ENCODE peak calls at places on chromosomes 16 and 17, in six cellular contexts. L, C, F, Z, I and G are unnamed samples.

GRCh38 chr17:71922439-71922838 is 198.4 kb upstream of the SOX9 start:
- DNase-seq in L (no peak), C (peak; percentile 43), F (peak; percentile 81), Z (no peak), I (no peak), G (no peak)

GRCh38 chr16:2852731-2853507 is 5.1 kb downstream of the PRSS22 start:
- DNase-seq in L (peak; percentile 38), C (peak; percentile 57), F (no peak), Z (no peak), I (no peak), G (no peak)

GRCh38 chr16:73885319-73885718 is 411.3 kb upstream of the PSMD7 start:
- DNase-seq in L (no peak), C (no peak), F (no peak), Z (no peak), I (no peak), G (no peak)

GRCh38 chr16:12208341-12209035 is 232.0 kb downstream of the SNX29 start:
- DNase-seq in L (no peak), C (no peak), F (peak; percentile 43), Z (no peak), I (no peak), G (no peak)

GRCh38 chr17:69607162-69607834 is 192.8 kb downstream of the MAP2K6 start:
- DNase-seq in L (peak; percentile 86), C (no peak), F (peak; percentile 87), Z (peak; percentile 76), I (peak; percentile 66), G (peak; percentile 39)

GRCh38 chr17:79592641-79593040 is 18.2 kb downstream of the RBFOX3 start:
- DNase-seq in L (no peak), C (no peak), F (no peak), Z (no peak), I (no peak), G (no peak)

GRCh38 chr17:6427284-6427781 is 7.6 kb downstream of the AIPL1 start:
- DNase-seq in L (no peak), C (peak; percentile 82), F (peak; percentile 64), Z (no peak), I (no peak), G (no peak)

GRCh38 chr16:75320435-75320834 is 69.0 kb upstream of the BCAR1 start:
- DNase-seq in L (no peak), C (no peak), F (peak; percentile 46), Z (no peak), I (no peak), G (peak; percentile 72)

GRCh38 chr17:40458001-40458791 is 14.9 kb downstream of the IGFBP4 start:
- DNase-seq in L (no peak), C (peak; percentile 97), F (peak; percentile 94), Z (no peak), I (no peak), G (no peak)

GRCh38 chr16:18958621-18959578 is 24.8 kb upstream of the TMC7 start:
- DNase-seq in L (no peak), C (peak; percentile 58), F (peak; percentile 30), Z (no peak), I (no peak), G (no peak)

GRCh38 chr17:29954405-29954804 is 13.0 kb downstream of the EFCAB5 start:
- DNase-seq in L (no peak), C (no peak), F (no peak), Z (no peak), I (no peak), G (no peak)

GRCh38 chr17:58272367-58273280 is 8.1 kb downstream of the MPO start:
- DNase-seq in L (no peak), C (peak; percentile 81), F (no peak), Z (no peak), I (no peak), G (no peak)

GRCh38 chr17:3935140-3935542 is 18.9 kb upstream of the P2RX1 start:
- DNase-seq in L (peak; percentile 79), C (peak; percentile 94), F (peak; percentile 32), Z (peak; percentile 77), I (peak; percentile 77), G (no peak)

GRCh38 chr17:77365584-77366186 is 224.9 kb downstream of the SEC14L1 start:
- DNase-seq in L (peak; percentile 94), C (peak; percentile 92), F (peak; percentile 93), Z (peak; percentile 67), I (peak; percentile 64), G (peak; percentile 77)

GRCh38 chr16:27242868-27243590 is 25.5 kb downstream of the NSMCE1 start:
- DNase-seq in L (peak; percentile 56), C (peak; percentile 87), F (peak; percentile 87), Z (no peak), I (peak; percentile 49), G (no peak)

GRCh38 chr16:14303654-14304394 is 232.7 kb downstream of the MRTFB start:
- DNase-seq in L (peak; percentile 73), C (peak; percentile 92), F (peak; percentile 56), Z (no peak), I (no peak), G (no peak)

GRCh38 chr17:82658796-82659452 is 10.7 kb upstream of the WDR45B start:
- DNase-seq in L (peak; percentile 38), C (peak; percentile 22), F (no peak), Z (no peak), I (no peak), G (no peak)

GRCh38 chr17:47704116-47704515 is 10.2 kb downstream of the TBKBP1 start:
- DNase-seq in L (no peak), C (peak; percentile 62), F (no peak), Z (no peak), I (no peak), G (no peak)

GRCh38 chr17:70144260-70144846 is 25.0 kb upstream of the KCNJ2 start:
- DNase-seq in L (no peak), C (no peak), F (peak; percentile 56), Z (no peak), I (no peak), G (no peak)

GRCh38 chr17:45353047-45353446 is 36.2 kb upstream of the MAP3K14 start:
- DNase-seq in L (no peak), C (no peak), F (no peak), Z (no peak), I (no peak), G (no peak)

GRCh38 chr16:69350536-69351133 is 951 bp downstream of the TMED6 start:
- DNase-seq in L (no peak), C (no peak), F (no peak), Z (no peak), I (no peak), G (no peak)

GRCh38 chr17:57819867-57820266 is 30.0 kb downstream of the MRPS23 start:
- DNase-seq in L (no peak), C (no peak), F (no peak), Z (no peak), I (no peak), G (no peak)

GRCh38 chr17:32265192-32265895 is at the start of gene RHBDL3:
- DNase-seq in L (no peak), C (peak; percentile 88), F (peak; percentile 39), Z (peak; percentile 50), I (no peak), G (no peak)

GRCh38 chr16:53744449-53744848 is 40.5 kb downstream of the FTO start:
- DNase-seq in L (no peak), C (no peak), F (no peak), Z (no peak), I (no peak), G (no peak)

GRCh38 chr17:71237903-71238538 is 882.8 kb upstream of the SOX9 start:
- DNase-seq in L (no peak), C (peak; percentile 43), F (peak; percentile 81), Z (no peak), I (no peak), G (no peak)

DNA sequence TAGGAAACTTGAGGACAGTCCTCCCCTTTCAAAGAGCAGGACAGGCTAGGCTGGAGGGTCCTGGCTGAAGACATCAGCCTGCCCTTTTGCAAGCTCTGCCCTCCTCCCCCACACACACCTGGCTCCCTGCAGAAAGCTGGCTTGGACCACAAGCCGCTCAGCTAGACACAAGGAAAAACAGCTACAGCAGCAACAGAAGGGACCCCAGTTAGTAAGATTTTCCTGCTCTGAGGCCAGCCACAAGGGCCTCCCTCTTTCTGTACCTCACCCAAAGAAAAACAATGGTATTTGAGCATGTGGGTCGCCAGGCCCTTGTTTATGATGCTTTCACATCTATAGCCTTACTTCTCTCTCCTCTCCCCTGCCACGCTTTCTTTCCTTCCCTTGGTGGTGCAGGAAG is 19.7 kb downstream of the GRIN2C start:
- DNase-seq in L (no peak), C (no peak), F (no peak), Z (no peak), I (no peak), G (no peak)
- H3K27ac ChIP-seq in L (no peak overlapping the region), C (no peak overlapping the region), F (no peak overlapping the region), Z (no peak overlapping the region), I (no peak overlapping the region), G (no peak overlapping the region)

DNA sequence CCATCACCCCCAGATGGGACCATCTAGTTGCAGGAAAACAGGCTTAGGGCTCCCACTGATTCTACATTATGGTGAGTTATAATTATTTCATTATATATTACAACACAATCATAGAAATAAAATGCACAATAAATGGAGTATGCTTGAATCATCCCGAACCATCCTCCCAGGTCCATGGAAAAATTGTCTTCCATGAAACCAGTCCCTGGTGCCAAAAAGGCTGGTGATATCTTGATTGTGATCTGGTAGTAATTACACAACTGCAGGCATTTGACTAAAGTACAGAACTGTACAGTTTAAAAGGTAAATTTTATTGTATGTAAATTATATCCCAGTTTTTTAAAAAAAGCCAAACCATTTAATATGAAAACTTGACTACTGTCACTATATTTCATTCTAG is 7.5 kb downstream of the CEP20 start:
- DNase-seq in L (no peak), C (no peak), F (peak; percentile 66), Z (no peak), I (no peak), G (no peak)
- H3K27ac ChIP-seq in L (peak overlapping the region; percentile 70), C (peak overlapping the region; percentile 65), F (peak overlapping the region; percentile 95), Z (no peak overlapping the region), I (no peak overlapping the region), G (peak overlapping the region; percentile 76)

DNA sequence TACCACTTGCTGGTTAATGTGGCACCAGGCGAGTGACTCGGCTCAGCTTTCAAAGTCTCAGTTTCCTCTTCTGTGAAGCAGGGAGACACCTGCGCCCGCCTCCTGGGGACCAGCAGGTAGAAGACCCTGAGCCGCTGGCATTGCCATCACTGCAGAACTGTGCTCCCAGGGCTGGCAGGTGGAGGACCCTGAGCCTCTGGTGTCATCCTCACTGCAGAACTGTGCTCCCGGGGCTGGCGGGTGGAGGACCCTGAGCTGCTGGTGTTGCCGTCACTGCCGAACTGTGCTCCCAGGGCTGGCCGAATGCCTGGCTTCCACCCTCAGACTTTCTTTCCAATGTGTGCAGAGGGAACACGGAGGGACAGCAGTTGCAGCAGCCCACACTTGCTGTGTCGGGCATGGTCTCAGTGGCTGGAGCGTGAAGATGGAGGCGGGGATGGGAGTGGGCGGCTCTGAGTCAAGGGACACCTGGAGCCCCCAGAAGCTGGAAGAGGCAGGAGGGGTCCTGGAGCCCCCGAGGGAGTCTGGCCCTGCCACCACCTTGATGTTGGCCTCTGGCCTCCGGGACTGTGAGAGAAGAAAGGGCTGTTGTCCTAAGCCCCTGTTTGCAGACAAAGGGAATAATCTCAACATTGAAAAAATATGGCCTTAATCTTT is 75.8 kb upstream of the METTL9 start:
- DNase-seq in L (no peak), C (peak; percentile 45), F (peak; percentile 0), Z (no peak), I (peak; percentile 31), G (peak; percentile 20)
- H3K27ac ChIP-seq in L (no peak overlapping the region), C (no peak overlapping the region), F (no peak overlapping the region), Z (no peak overlapping the region), I (no peak overlapping the region), G (no peak overlapping the region)

GRCh38 chr16:65884018-65884417 is 482.5 kb upstream of the CDH5 start:
- DNase-seq in L (no peak), C (no peak), F (peak; percentile 18), Z (no peak), I (no peak), G (no peak)
- H3K27ac ChIP-seq in L (no peak overlapping the region), C (no peak overlapping the region), F (no peak overlapping the region), Z (no peak overlapping the region), I (no peak overlapping the region), G (no peak overlapping the region)